ENCODE peak calls at places on chromosomes 11 and 22, in four cellular contexts. X is GM12878, L is esophagus squamous epithelium, G is upper lobe of left lung. I is an unnamed sample.

GRCh38 chr11:34865261-34865660 is 50.9 kb downstream of the APIP start:
- DNase-seq in G (no peak), X (no peak), L (no peak), I (no peak)

GRCh38 chr11:100637706-100638105 is 49.4 kb upstream of the ARHGAP42 start:
- DNase-seq in X (no peak), L (no peak), G (peak), I (no peak)

GRCh38 chr11:126345283-126345682 is 10.2 kb upstream of the ST3GAL4 start:
- DNase-seq in X (no peak), L (no peak), G (no peak), I (no peak)

GRCh38 chr22:19115628-19116027 is 6.6 kb downstream of the DGCR2 start:
- DNase-seq in G (no peak), X (no peak), L (no peak), I (no peak)

GRCh38 chr11:3105791-3106735 is 48.8 kb upstream of the CARS1 start:
- DNase-seq in X (no peak), L (no peak), G (peak), I (no peak)

GRCh38 chr11:57498540-57498939 is 17.0 kb downstream of the SLC43A1 start:
- DNase-seq in G (no peak), X (no peak), L (no peak), I (no peak)

GRCh38 chr11:108608548-108608947 is 15.0 kb upstream of the EXPH5 start:
- DNase-seq in G (no peak), L (no peak), X (no peak), I (no peak)

GRCh38 chr11:1870721-1871466 is 18.0 kb downstream of the LSP1 start:
- DNase-seq in L (no peak), G (peak), X (no peak), I (no peak)

GRCh38 chr11:120399312-120399711 is 63.1 kb downstream of the ARHGEF12 start:
- DNase-seq in L (no peak), G (no peak), X (no peak), I (no peak)

GRCh38 chr22:46052801-46053562 is 76.0 kb upstream of the WNT7B start:
- DNase-seq in G (no peak), X (no peak), L (no peak), I (peak)

GRCh38 chr11:86896486-86896885 is 58.7 kb downstream of the FZD4 start:
- DNase-seq in G (no peak), L (no peak), X (no peak), I (no peak)

GRCh38 chr11:14275081-14275480 is 83.9 kb downstream of the RRAS2 start:
- DNase-seq in X (no peak), L (no peak), G (no peak), I (no peak)

GRCh38 chr22:49935561-49935960 is 17.1 kb downstream of the CRELD2 start:
- DNase-seq in L (no peak), G (no peak), X (no peak), I (no peak)

GRCh38 chr11:73693877-73694525 is 47.6 kb downstream of the PLEKHB1 start:
- DNase-seq in G (no peak), X (no peak), L (no peak), I (no peak)

GRCh38 chr11:37505406-37505805 is 907.4 kb upstream of the RAG2 start:
- DNase-seq in L (no peak), G (no peak), X (no peak), I (no peak)

GRCh38 chr11:94702481-94702880 is 65.7 kb upstream of the AMOTL1 start:
- DNase-seq in L (no peak), X (no peak), G (no peak), I (no peak)

GRCh38 chr22:50057868-50058311 is at the start of gene TTLL8:
- DNase-seq in X (no peak), L (no peak), G (no peak), I (no peak)

GRCh38 chr11:43575931-43576833 is 104.4 kb upstream of the HSD17B12 start:
- DNase-seq in G (no peak), X (no peak), L (no peak), I (no peak)

GRCh38 chr11:119422505-119423416 is at the start of gene THY1:
- DNase-seq in L (no peak), X (no peak), G (peak), I (no peak)

GRCh38 chr11:75536786-75537629 is 11.3 kb upstream of the GDPD5 start:
- DNase-seq in X (peak), G (no peak), L (no peak), I (no peak)

GRCh38 chr11:76638267-76639197 is 32.0 kb downstream of the LRRC32 start:
- DNase-seq in L (no peak), G (no peak), X (no peak), I (no peak)

GRCh38 chr11:75667268-75667830 is 1.5 kb downstream of the MAP6 start:
- DNase-seq in L (no peak), G (peak), X (no peak), I (no peak)

GRCh38 chr11:58530236-58530635 is 22.3 kb upstream of the OR5B21 start:
- DNase-seq in G (no peak), L (no peak), X (no peak), I (no peak)

GRCh38 chr22:43526117-43526655 is 114.4 kb downstream of the MPPED1 start:
- DNase-seq in X (no peak), G (no peak), L (no peak), I (no peak)

GRCh38 chr11:104893876-104894275 is 4.4 kb downstream of the CASP12 start:
- DNase-seq in L (no peak), X (no peak), G (no peak), I (no peak)

GRCh38 chr22:24039046-24039445 is 27.9 kb downstream of the CABIN1 start:
- DNase-seq in X (no peak), L (no peak), G (no peak), I (no peak)

GRCh38 chr11:108008656-108009496 is at the start of gene CUL5:
- DNase-seq in X (peak), L (peak), G (peak), I (peak)

GRCh38 chr11:47908198-47908597 is 60.0 kb upstream of the NUP160 start:
- DNase-seq in L (no peak), G (no peak), X (no peak), I (no peak)

GRCh38 chr11:131748146-131749050 is 378.0 kb downstream of the NTM start:
- DNase-seq in L (no peak), G (no peak), X (no peak), I (no peak)

GRCh38 chr22:20586403-20586745 is 79.0 kb downstream of the MED15 start:
- DNase-seq in G (no peak), L (no peak), X (no peak), I (no peak)

GRCh38 chr11:122808494-122808893 is 29.8 kb upstream of the CRTAM start:
- DNase-seq in G (no peak), L (no peak), X (peak), I (no peak)

GRCh38 chr11:122803306-122803705 is 35.0 kb upstream of the CRTAM start:
- DNase-seq in L (no peak), X (no peak), G (no peak), I (peak)

GRCh38 chr11:115078461-115079438 is 400.4 kb downstream of the NXPE2 start:
- DNase-seq in X (no peak), G (no peak), L (no peak), I (no peak)

GRCh38 chr22:29032584-29032983 is 29.0 kb downstream of the C22orf31 start:
- DNase-seq in G (no peak), L (no peak), X (no peak), I (no peak)

DNA sequence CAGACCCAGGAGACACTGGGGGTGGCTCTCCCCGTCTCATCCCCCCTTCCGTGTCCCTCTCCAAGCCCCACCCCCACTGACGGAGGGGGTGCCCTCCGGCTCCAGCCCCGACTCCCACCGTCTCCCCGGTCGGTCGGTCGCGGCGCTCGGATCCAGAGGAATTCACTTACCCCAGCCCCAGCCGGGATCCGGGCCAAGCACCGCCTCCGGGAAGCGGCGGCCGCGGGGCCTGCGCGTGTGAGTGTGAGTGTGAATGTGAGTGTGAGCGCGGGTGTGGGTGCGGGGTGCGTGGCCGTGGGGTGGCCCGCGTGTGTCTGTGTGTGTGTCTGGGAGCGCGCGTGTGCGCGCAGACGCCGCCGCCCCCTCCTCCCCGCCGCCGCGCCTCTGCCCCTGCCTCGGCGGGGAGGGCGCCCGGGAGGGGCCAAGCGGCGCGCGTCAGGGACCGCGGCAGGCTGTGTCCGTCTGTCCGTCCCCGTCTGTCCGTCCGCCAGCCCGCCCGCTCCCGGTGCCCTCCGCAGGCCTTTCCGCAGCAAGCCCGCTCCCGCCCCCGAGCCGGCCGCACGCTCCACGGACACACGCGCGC is at the start of gene ELFN2:
- DNase-seq in X (no peak), L (no peak), G (peak), I (no peak)
- H3K4me3 ChIP-seq in X (no peak), L (peak), G (peak), I (peak)

GRCh38 chr22:37659897-37660708 is 1.6 kb downstream of the PDXP start:
- DNase-seq in L (no peak), G (no peak), X (no peak), I (no peak)

GRCh38 chr22:37658133-37659065 is at the start of gene PDXP:
- DNase-seq in G (peak), L (peak), X (peak), I (peak)

GRCh38 chr22:37655252-37655563 is 3.3 kb upstream of the PDXP start:
- DNase-seq in L (no peak), G (peak), X (no peak), I (no peak)

GRCh38 chr22:37659066-37659896 is 758 bp downstream of the PDXP start:
- DNase-seq in L (no peak), G (peak), X (no peak), I (no peak)

DNA sequence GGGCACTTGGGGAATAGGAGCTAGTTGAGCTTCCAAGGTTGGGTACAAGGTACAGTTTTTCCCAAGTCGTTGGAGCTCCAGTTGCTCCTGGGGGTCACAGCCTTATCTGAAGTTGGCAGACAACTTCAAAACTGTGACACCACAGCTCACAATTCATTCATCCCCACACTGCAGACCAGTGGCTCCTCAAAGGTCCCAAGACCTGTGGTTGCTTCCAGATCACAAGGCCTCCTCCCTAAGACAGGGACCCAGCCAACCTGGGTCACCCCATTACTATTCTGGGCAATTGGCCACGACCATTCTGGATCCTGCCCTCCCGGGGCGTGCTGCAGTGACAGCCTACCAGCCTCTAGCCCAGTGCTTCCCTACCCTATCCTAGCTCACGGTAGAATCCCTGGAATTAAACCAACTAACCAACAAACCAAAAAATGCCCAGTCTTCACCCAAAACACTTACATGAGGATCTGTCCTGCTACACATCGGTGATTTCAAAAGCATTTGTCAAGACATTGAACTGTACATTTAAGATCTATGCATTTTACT is 862 bp upstream of the PDXP start:
- DNase-seq in L (no peak), G (no peak), X (no peak), I (no peak)
- TF ChIP-seq POLR2A in L (no peak), G (no peak), X (no peak), I (no peak)

GRCh38 chr11:67301313-67301921 is 1.9 kb upstream of the SSH3 start:
- DNase-seq in G (peak), X (no peak), L (no peak), I (peak)

GRCh38 chr11:67301951-67302516 is 1.3 kb upstream of the SSH3 start:
- DNase-seq in G (peak), L (no peak), X (no peak), I (no peak)

GRCh38 chr11:67303989-67304411 is 670 bp downstream of the SSH3 start:
- DNase-seq in L (no peak), X (no peak), G (peak), I (peak)

GRCh38 chr11:67303132-67303988 is at the start of gene SSH3:
- DNase-seq in G (peak), L (no peak), X (no peak), I (peak)

GRCh38 chr11:67302571-67303131 is 679 bp upstream of the SSH3 start:
- DNase-seq in L (no peak), X (no peak), G (no peak), I (no peak)
- H3K27ac ChIP-seq in L (peak), X (no peak), G (peak), I (peak)

DNA sequence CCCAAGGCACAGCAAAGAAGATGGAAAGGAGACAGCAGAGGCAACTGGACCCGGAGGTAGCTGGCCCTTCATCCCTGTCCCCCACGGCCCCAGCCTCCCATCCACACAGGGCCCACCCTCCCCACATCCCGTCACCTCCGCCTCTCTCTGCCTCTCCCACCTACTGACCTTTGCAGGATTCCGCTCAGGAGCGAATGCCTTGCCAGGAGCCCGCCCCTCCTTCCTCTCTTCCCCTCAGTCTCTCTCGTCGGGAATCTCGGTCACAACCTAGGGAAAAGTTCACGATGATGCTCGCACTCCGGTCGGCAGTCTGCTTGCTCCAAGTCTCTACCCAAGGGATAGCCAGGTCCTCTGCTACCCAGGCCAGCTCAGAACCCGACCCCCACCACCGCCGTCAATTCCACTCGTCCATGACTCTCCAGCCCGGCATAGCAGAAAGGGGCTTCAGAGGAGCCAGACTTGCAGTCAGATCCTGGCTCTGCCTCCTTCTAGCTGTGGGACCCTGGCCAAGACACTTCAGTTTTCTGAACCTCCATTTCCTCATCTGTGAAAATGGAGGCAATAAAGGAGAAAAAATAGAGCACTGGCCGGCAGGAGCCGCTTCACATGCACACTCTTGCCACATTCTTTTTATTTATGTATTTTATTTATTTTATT is 10.2 kb downstream of the AHNAK start:
- DNase-seq in L (no peak), X (no peak), G (no peak), I (no peak)
- H3K4me3 ChIP-seq in L (peak), X (no peak), G (no peak), I (no peak)

I was measured in breast epithelium.